ENCODE peak calls at places on chromosomes 12 and 14, in seven cellular contexts. Y is adipocyte; O is ecto neural progenitor cell; K is putamen; H is skeletal muscle cell; R is uterus; A is stimulated activated CD4-positive, alpha-beta T cell treated with anti-CD3 and anti-CD28 coated beads, Interleukin-4, amount 100 ng/mL, for 48 hours. I is an unnamed sample.

GRCh38 chr12:102408487-102409297 is 71.7 kb downstream of the IGF1 start:
- DNase-seq in Y (no peak), O (no peak), K (no peak), H (no peak), R (no peak), A (no peak), I (no peak)

GRCh38 chr14:71130491-71131179 is 223.4 kb downstream of the PCNX1 start:
- DNase-seq in Y (no peak), O (no peak), K (no peak), H (no peak), R (no peak), A (no peak), I (peak)

GRCh38 chr14:99624024-99624423 is 20.0 kb upstream of the CCDC85C start:
- DNase-seq in Y (no peak), O (no peak), K (no peak), H (no peak), R (no peak), A (no peak), I (no peak)

GRCh38 chr12:124130717-124131670 is 158.0 kb downstream of the ZNF664 start:
- DNase-seq in Y (no peak), O (no peak), K (peak), H (no peak), R (no peak), A (no peak), I (no peak)

GRCh38 chr12:17015501-17015900 is 409.5 kb upstream of the LMO3 start:
- DNase-seq in Y (no peak), O (no peak), K (no peak), H (no peak), R (no peak), A (no peak), I (no peak)

GRCh38 chr12:6724409-6724797 is 557 bp downstream of the COPS7A start:
- DNase-seq in Y (no peak), O (peak), K (no peak), H (no peak), R (no peak), A (no peak), I (no peak)

GRCh38 chr12:41014643-41015020 is 173.5 kb upstream of the PDZRN4 start:
- DNase-seq in Y (peak), O (no peak), K (no peak), H (no peak), R (no peak), A (no peak), I (peak)

GRCh38 chr14:53310412-53310811 is 157.3 kb upstream of the DDHD1 start:
- DNase-seq in Y (no peak), O (no peak), K (no peak), H (no peak), R (no peak), A (no peak), I (no peak)

GRCh38 chr14:75976838-75977237 is 5.0 kb downstream of the TGFB3 start:
- DNase-seq in Y (no peak), O (no peak), K (no peak), H (no peak), R (no peak), A (no peak), I (no peak)

GRCh38 chr14:63852271-63852816 is 460 bp upstream of the SYNE2 start:
- DNase-seq in Y (peak), O (no peak), K (no peak), H (no peak), R (no peak), A (no peak), I (no peak)

GRCh38 chr14:30295980-30296379 is 263.0 kb upstream of the G2E3 start:
- DNase-seq in Y (no peak), O (no peak), K (no peak), H (no peak), R (no peak), A (no peak), I (no peak)

GRCh38 chr14:106842687-106843086 is 1316.3 kb downstream of the TMEM121 start:
- DNase-seq in Y (no peak), O (no peak), K (no peak), H (no peak), R (no peak), A (no peak), I (no peak)

GRCh38 chr12:121326996-121327674 is 25.1 kb downstream of the ANAPC5 start:
- DNase-seq in Y (no peak), O (no peak), K (peak), H (no peak), R (no peak), A (no peak), I (no peak)

GRCh38 chr12:56759270-56759908 is 3.7 kb upstream of the HSD17B6 start:
- DNase-seq in Y (no peak), O (no peak), K (no peak), H (no peak), R (no peak), A (no peak), I (no peak)

GRCh38 chr12:55829967-55830600 is 697 bp upstream of the DNAJC14 start:
- DNase-seq in Y (peak), O (peak), K (peak), H (no peak), R (peak), A (no peak), I (peak)

GRCh38 chr14:64632056-64632455 is 72.2 kb upstream of the PLEKHG3 start:
- DNase-seq in Y (no peak), O (no peak), K (no peak), H (no peak), R (no peak), A (no peak), I (peak)

GRCh38 chr14:93103392-93104080 is 12.2 kb downstream of the ITPK1 start:
- DNase-seq in Y (peak), O (no peak), K (no peak), H (no peak), R (no peak), A (peak), I (no peak)

GRCh38 chr12:27387473-27387872 is 54.8 kb downstream of the BMAL2 start:
- DNase-seq in Y (no peak), O (no peak), K (no peak), H (no peak), R (no peak), A (no peak), I (no peak)

GRCh38 chr14:57168138-57168695 is 100.5 kb downstream of the EXOC5 start:
- DNase-seq in Y (no peak), O (no peak), K (no peak), H (no peak), R (no peak), A (no peak), I (no peak)

I was measured in astrocyte of the hippocampus.